ENCODE peak calls at places on chromosomes 4 and X, in nine cellular contexts. Q is OCI-LY7, R is A549, M is pancreas, U is SK-N-SH, G is lung, W is colonic mucosa, E is A673, H is ovary. B is an unnamed sample. For H3K4me1, the result is how much of the 10 kb centered on the place peaks cover.

GRCh38 chr4:33068539-33068938 is 2348.4 kb downstream of the PCDH7 start:
- DNase-seq in Q (no peak), W (no peak), M (no peak), G (no peak), E (no peak), U (no peak), R (no peak), H (no peak), B (no peak)

GRCh38 chr4:86898562-86898961 is 6.3 kb upstream of the C4orf36 start:
- DNase-seq in R (no peak), W (no peak), H (no peak), G (no peak), Q (peak), M (no peak), U (no peak), E (no peak), B (peak)

GRCh38 chr4:184384056-184384809 is 90.1 kb downstream of the IRF2 start:
- DNase-seq in E (peak), M (peak), W (peak), R (no peak), Q (peak), G (peak), H (peak), U (no peak), B (no peak)

GRCh38 chrX:21711848-21712197 is 46.1 kb downstream of the SMPX start:
- DNase-seq in U (no peak), H (no peak), M (no peak), G (no peak), R (no peak), W (no peak), Q (no peak), E (no peak), B (no peak)

GRCh38 chr4:25144870-25145481 is 15.3 kb downstream of the SEPSECS start:
- DNase-seq in R (peak), Q (peak), E (peak), H (no peak), M (no peak), U (peak), W (no peak), G (no peak), B (no peak)

GRCh38 chrX:149521438-149521837 is 16.3 kb upstream of the IDS start:
- DNase-seq in U (no peak), H (no peak), G (no peak), Q (no peak), M (no peak), R (no peak), E (no peak), W (no peak), B (no peak)

GRCh38 chr4:68175562-68176155 is 46.0 kb upstream of the TMPRSS11F start:
- DNase-seq in U (peak), R (peak), W (peak), M (no peak), G (no peak), E (peak), Q (peak), H (peak), B (peak)

GRCh38 chr4:52248836-52249235 is 197.7 kb downstream of the SPATA18 start:
- DNase-seq in M (no peak), Q (no peak), E (peak), R (no peak), W (no peak), U (no peak), H (no peak), G (no peak), B (no peak)

GRCh38 chr4:45650545-45650944 is 473.3 kb downstream of the GABRG1 start:
- DNase-seq in R (no peak), W (peak), H (no peak), G (no peak), E (no peak), M (no peak), U (no peak), Q (no peak), B (no peak)

GRCh38 chr4:43339435-43339834 is 446.9 kb downstream of the GRXCR1 start:
- DNase-seq in E (no peak), R (no peak), H (no peak), W (no peak), Q (no peak), U (no peak), M (no peak), G (no peak), B (no peak)

GRCh38 chrX:36978886-36979285 is 29.3 kb upstream of the FAM47C start:
- DNase-seq in Q (no peak), U (no peak), M (no peak), H (no peak), W (no peak), E (no peak), R (no peak), G (no peak), B (no peak)

GRCh38 chr4:34633216-34633615 is 1611.1 kb downstream of the ARAP2 start:
- DNase-seq in M (no peak), G (no peak), U (no peak), R (no peak), H (no peak), E (no peak), Q (no peak), W (no peak), B (no peak)

GRCh38 chr4:119795986-119796578 is 167.5 kb upstream of the PDE5A start:
- DNase-seq in U (peak), Q (no peak), M (no peak), G (no peak), H (no peak), R (no peak), E (no peak), W (no peak), B (no peak)

GRCh38 chrX:53082773-53083616 is 828 bp downstream of the TSPYL2 start:
- DNase-seq in M (no peak), E (no peak), G (no peak), U (no peak), Q (no peak), R (no peak), W (no peak), H (no peak), B (no peak)

GRCh38 chr4:153402366-153402765 is 57.9 kb downstream of the MND1 start:
- DNase-seq in H (no peak), G (no peak), U (no peak), M (no peak), W (no peak), Q (no peak), E (no peak), R (no peak), B (no peak)

GRCh38 chr4:172787117-172787516 is 381.5 kb upstream of the GALNT7 start:
- DNase-seq in M (no peak), E (no peak), Q (no peak), U (no peak), R (no peak), H (no peak), G (no peak), W (no peak), B (no peak)

GRCh38 chrX:40108959-40109287 is 11.2 kb upstream of the BCOR start:
- DNase-seq in W (peak), G (no peak), Q (peak), H (peak), R (peak), M (peak), U (peak), E (peak), B (peak)

GRCh38 chrX:13167444-13168207 is 123.2 kb upstream of the FAM9C start:
- DNase-seq in H (peak), W (no peak), Q (peak), G (no peak), M (no peak), R (no peak), E (peak), U (peak), B (peak)

GRCh38 chrX:153769158-153769864 is 5.3 kb downstream of the PLXNB3 start:
- DNase-seq in Q (no peak), G (no peak), E (no peak), H (peak), M (peak), W (no peak), R (no peak), U (peak), B (no peak)

GRCh38 chr4:119080721-119081541 is 54.7 kb upstream of the MYOZ2 start:
- DNase-seq in G (no peak), Q (no peak), U (no peak), R (peak), W (peak), E (no peak), M (no peak), H (no peak), B (no peak)

GRCh38 chr4:166169111-166169510 is 296.1 kb downstream of the TLL1 start:
- DNase-seq in M (no peak), U (no peak), G (no peak), R (no peak), H (no peak), Q (no peak), W (no peak), E (peak), B (peak)

GRCh38 chr4:188904617-188905016 is 765.4 kb downstream of the TRIML1 start:
- DNase-seq in E (no peak), U (no peak), W (no peak), M (no peak), Q (no peak), G (no peak), R (no peak), H (no peak), B (no peak)

GRCh38 chr4:188905248-188905647 is 766.0 kb downstream of the TRIML1 start:
- DNase-seq in E (no peak), W (no peak), U (no peak), G (no peak), H (no peak), Q (no peak), R (no peak), M (peak), B (no peak)

DNA sequence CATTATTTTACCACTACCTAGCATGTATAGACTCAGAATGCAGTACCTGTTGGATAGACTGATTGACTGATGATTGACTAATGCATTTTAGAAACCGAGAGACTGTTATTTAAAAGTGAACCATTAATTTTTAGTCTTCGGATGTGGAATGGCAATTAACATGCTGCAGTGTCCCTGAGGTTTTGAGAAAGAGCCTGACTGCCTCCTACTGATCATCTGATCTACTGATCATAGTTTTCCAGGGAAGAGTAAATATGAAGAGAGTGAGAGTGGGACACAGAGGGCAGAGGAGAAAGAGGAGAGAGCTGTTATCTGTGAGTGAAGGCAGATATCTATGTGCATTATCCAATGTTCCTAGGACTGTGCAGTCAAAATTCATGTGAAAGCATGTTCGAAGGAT is 764.8 kb downstream of the TRIML1 start:
- DNase-seq in U (no peak), G (no peak), Q (no peak), M (no peak), E (no peak), W (no peak), H (no peak), R (no peak), B (no peak)
- TF ChIP-seq CTCF in U (no peak), G (no peak), Q (no peak), M (no peak), E (peak), W (no peak), H (no peak), R (no peak), B (no peak)

DNA sequence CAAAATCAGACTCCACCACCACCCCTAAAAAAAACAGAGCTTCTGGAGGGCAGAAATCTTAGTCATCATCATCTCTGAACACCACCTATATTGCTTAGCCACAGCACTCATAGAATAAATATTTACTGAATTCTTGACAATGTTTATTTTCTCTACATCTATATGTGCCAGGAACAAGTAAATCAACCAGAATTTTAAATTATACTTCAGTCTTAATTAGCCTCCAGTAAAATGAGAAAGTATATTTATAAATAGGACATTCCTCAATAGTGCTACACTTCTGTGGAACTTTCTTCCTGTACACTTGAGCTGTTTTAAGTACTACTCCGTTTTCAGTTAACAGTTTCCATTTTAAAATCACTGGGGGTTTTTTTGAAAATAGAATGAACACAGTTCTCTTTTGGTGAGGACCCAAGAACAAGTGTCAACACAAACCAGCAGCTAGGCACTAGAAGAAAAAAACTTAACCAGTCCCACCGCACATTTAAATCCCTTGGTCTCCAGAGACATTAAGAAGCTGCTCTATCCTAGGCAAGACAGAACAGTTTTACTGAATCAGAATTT is 25.5 kb downstream of the SMIM14 start:
- DNase-seq in Q (no peak), G (no peak), U (no peak), W (no peak), E (no peak), R (no peak), H (no peak), M (no peak), B (no peak)
- H3K4me1 ChIP-seq in Q (under half), G (under half), U (under half), W (under half), E (under half), R (half or more), H (under half), M (under half), B (under half)

GRCh38 chr4:140153744-140154571 is at the start of gene MAML3:
- DNase-seq in E (peak), U (peak), H (peak), W (peak), G (peak), R (no peak), M (peak), Q (peak), B (peak)
- TF ChIP-seq CTCF in E (no peak), U (no peak), H (peak), W (no peak), G (no peak), R (no peak), M (no peak), Q (no peak), B (no peak)

DNA sequence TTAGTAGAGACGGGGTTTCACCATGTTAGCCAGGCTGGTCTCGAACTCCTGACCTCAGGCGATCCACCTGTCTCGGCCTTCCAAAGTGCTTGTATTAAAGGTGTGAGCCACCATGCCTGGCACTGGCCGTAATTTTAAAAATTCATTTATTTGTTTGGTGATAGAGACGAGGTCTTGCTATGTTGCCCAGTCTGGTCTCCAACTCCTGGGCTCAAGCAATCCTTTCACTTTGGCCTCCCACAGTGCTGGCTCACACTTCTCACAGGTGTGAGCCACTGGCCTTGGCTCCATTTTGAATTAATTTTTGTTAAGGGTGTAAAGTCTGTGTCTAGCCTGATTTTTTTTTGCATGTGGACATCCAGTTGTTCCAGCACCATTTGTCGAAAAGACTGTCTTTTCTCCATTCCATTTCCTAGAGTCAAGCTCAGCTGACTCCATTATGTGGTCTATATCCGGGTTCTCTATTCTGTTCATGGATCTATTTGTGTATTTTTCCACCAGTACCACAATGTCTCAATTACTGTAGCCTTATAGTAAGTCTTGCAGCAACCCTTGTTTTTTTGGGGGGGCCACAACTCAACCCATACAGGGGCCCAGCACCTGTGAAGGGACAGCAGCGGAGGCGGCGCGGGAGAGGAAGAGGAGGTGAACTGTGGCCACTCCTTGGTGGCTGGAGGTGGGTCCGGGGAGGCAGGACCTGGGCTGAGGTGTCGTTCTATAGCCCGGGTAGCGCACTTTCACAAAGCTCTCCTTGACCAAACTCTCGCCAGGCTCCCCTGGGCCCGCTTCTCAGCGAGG is 1.5 kb upstream of the NSD2 start:
- DNase-seq in R (no peak), G (no peak), H (no peak), W (no peak), U (no peak), E (no peak), Q (no peak), M (peak), B (no peak)
- H3K4me1 ChIP-seq in R (under half), G (under half), H (under half), W (under half), U (under half), E (under half), Q (under half), M (under half), B (under half)

GRCh38 chrX:42290608-42291007 is 367.3 kb upstream of the CASK start:
- DNase-seq in W (no peak), G (no peak), E (peak), H (no peak), Q (peak), U (no peak), M (no peak), R (no peak), B (no peak)
- TF ChIP-seq CTCF in W (no peak), G (no peak), E (peak), H (no peak), Q (peak), U (peak), M (no peak), R (no peak), B (no peak)

GRCh38 chr4:108139089-108139488 is 29.6 kb downstream of the LEF1 start:
- DNase-seq in R (no peak), G (no peak), E (no peak), H (no peak), U (no peak), W (no peak), Q (no peak), M (no peak), B (no peak)
- H3K4me1 ChIP-seq in R (under half), G (under half), E (under half), H (under half), U (under half), W (under half), Q (half or more), M (under half), B (under half)

GRCh38 chrX:144334577-144334976 is 450.7 kb downstream of the UBE2NL start:
- DNase-seq in H (no peak), Q (peak), G (no peak), W (no peak), U (peak), E (peak), M (no peak), R (no peak), B (no peak)
- TF ChIP-seq CTCF in H (no peak), Q (peak), G (no peak), W (no peak), U (peak), E (peak), M (no peak), R (no peak), B (peak)

DNA sequence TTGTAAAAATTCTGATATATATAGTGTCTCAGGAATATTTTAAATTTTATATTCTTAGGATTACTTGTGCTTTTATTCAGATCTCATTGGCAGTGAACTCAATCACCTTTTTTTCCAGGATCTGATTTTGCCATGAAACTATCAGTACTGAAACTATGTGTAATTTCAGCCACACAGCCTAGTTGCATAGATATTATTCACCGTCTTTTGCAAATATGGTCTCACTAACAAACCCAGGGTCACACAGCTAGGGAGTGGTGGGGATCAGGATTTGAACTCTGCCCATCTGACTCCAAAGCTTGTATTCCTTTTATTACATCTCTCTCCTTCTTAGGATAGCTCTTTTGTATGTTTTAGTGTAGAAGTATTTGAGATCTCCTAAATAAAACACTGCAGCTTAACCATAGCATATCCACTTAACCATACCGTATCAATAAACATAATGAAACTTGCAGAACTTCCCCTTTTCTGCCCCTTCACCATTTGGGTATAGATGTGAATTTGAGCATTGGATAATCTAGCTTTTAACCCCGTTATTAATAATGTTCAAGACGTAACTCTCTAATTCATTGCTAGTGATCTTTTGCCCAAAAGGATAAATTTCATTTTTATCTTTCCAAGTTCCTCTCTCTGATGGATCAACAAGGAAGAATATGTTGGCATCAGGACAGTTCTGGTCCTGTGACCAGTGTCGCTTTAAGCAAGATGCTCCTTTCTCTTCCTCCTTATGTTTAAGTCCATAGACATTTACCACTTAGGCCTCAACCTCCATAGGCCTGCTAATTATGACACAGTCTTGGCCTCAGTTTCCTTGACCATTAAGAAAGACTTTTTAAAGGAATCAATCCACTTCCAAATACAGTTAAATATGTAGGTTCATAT is 74.6 kb downstream of the RAPGEF2 start:
- DNase-seq in H (no peak), G (no peak), W (no peak), U (no peak), Q (no peak), E (no peak), M (no peak), R (no peak), B (no peak)
- H3K4me1 ChIP-seq in H (under half), G (under half), W (under half), U (under half), Q (under half), E (under half), M (under half), R (half or more), B (under half)